ENCODE peak calls at places on chromosomes 16 and 17, in seven cellular contexts. K is activated CD8-positive, alpha-beta memory T cell treated with anti-CD3 and anti-CD28 coated beads for 48 hours; U is RCC 7860; J is WTC11; L is A549; F is stimulated activated CD8-positive, alpha-beta memory T cell treated with anti-CD3 and anti-CD28 coated beads, Interleukin-4, amount 100 ng/mL, for 4 hours; T is smooth muscle cell of the brain vasculature. Q is an unnamed sample.

GRCh38 chr17:67531291-67531690 is 154.2 kb downstream of the PITPNC1 start:
- DNase-seq in K (no peak), U (no peak), J (peak; percentile 30), L (no peak), F (no peak), T (no peak), Q (no peak)

GRCh38 chr17:73379814-73380213 is 68.0 kb upstream of the CDC42EP4 start:
- DNase-seq in K (no peak), U (no peak), J (no peak), L (no peak), F (no peak), T (no peak), Q (no peak)

GRCh38 chr16:31135535-31136286 is at the start of gene PRSS8:
- DNase-seq in K (no peak), U (no peak), J (peak; percentile 68), L (no peak), F (no peak), T (no peak), Q (no peak)

GRCh38 chr17:50638851-50639767 is 4.4 kb downstream of the ABCC3 start:
- DNase-seq in K (no peak), U (peak; percentile 99), J (no peak), L (peak; percentile 96), F (no peak), T (peak; percentile 78), Q (no peak)

GRCh38 chr16:19746561-19746960 is 28.5 kb downstream of the IQCK start:
- DNase-seq in K (no peak), U (no peak), J (no peak), L (no peak), F (no peak), T (no peak), Q (no peak)

GRCh38 chr16:29730649-29731048 is 15.1 kb downstream of the C16orf54 start:
- DNase-seq in K (no peak), U (no peak), J (no peak), L (no peak), F (no peak), T (no peak), Q (no peak)

GRCh38 chr17:79207957-79208356 is 133.3 kb downstream of the ENGASE start:
- DNase-seq in K (no peak), U (no peak), J (no peak), L (no peak), F (no peak), T (no peak), Q (no peak)

GRCh38 chr17:40648326-40648968 is 829 bp upstream of the SMARCE1 start:
- DNase-seq in K (no peak), U (peak; percentile 44), J (no peak), L (peak; percentile 28), F (no peak), T (no peak), Q (no peak)

GRCh38 chr17:81868674-81869220 is 2.4 kb downstream of the ARHGDIA start:
- DNase-seq in K (no peak), U (peak; percentile 77), J (peak; percentile 53), L (peak; percentile 58), F (no peak), T (no peak), Q (no peak)

GRCh38 chr16:10883004-10883403 is 6.0 kb downstream of the CIITA start:
- DNase-seq in K (no peak), U (no peak), J (no peak), L (no peak), F (no peak), T (no peak), Q (no peak)

GRCh38 chr17:66704858-66705257 is 130.1 kb upstream of the CACNG5 start:
- DNase-seq in K (no peak), U (no peak), J (no peak), L (no peak), F (no peak), T (no peak), Q (no peak)

Q was measured in SIG-M5.